ENCODE peak calls at places on chromosomes 1 and 21, in four cellular contexts. One of them, this sample, is unnamed.

GRCh38 chr21:38503588-38503987 is 5.3 kb upstream of the ERG start:
- DNase-seq in CD14-positive monocyte: no peak
- DNase-seq in CD4-positive, alpha-beta T cell: no peak
- DNase-seq in transverse colon: no peak
- DNase-seq in this sample: no peak

GRCh38 chr1:39128959-39129358 is 75.5 kb upstream of the MACF1 start:
- DNase-seq in CD4-positive, alpha-beta T cell: no peak
- DNase-seq in CD14-positive monocyte: no peak
- DNase-seq in transverse colon: peak
- DNase-seq in this sample: no peak

GRCh38 chr1:21937372-21938121 is 437 bp upstream of the HSPG2 start:
- DNase-seq in transverse colon: peak
- DNase-seq in CD14-positive monocyte: peak
- DNase-seq in CD4-positive, alpha-beta T cell: peak
- DNase-seq in this sample: peak

GRCh38 chr1:208233546-208233945 is 10.6 kb downstream of the PLXNA2 start:
- DNase-seq in CD4-positive, alpha-beta T cell: no peak
- DNase-seq in CD14-positive monocyte: no peak
- DNase-seq in transverse colon: peak
- DNase-seq in this sample: no peak

GRCh38 chr1:158819461-158820443 is 11.4 kb upstream of the MNDA start:
- DNase-seq in CD14-positive monocyte: no peak
- DNase-seq in CD4-positive, alpha-beta T cell: no peak
- DNase-seq in transverse colon: no peak
- DNase-seq in this sample: no peak

GRCh38 chr1:53576381-53576801 is 117.2 kb downstream of the DMRTB1 start:
- DNase-seq in transverse colon: no peak
- DNase-seq in CD14-positive monocyte: peak
- DNase-seq in CD4-positive, alpha-beta T cell: no peak
- DNase-seq in this sample: no peak

GRCh38 chr1:222620566-222620965 is 2.7 kb downstream of the MIA3 start:
- DNase-seq in transverse colon: no peak
- DNase-seq in CD14-positive monocyte: no peak
- DNase-seq in CD4-positive, alpha-beta T cell: no peak
- DNase-seq in this sample: no peak

GRCh38 chr1:181583598-181583997 is 100.3 kb downstream of the CACNA1E start:
- DNase-seq in CD14-positive monocyte: no peak
- DNase-seq in transverse colon: peak
- DNase-seq in CD4-positive, alpha-beta T cell: no peak
- DNase-seq in this sample: no peak

GRCh38 chr1:16018308-16018707 is 465 bp upstream of the HSPB7 start:
- DNase-seq in transverse colon: no peak
- DNase-seq in CD4-positive, alpha-beta T cell: no peak
- DNase-seq in CD14-positive monocyte: no peak
- DNase-seq in this sample: no peak

GRCh38 chr1:231684333-231685244 is 58.0 kb downstream of the DISC1 start:
- DNase-seq in CD14-positive monocyte: no peak
- DNase-seq in transverse colon: peak
- DNase-seq in CD4-positive, alpha-beta T cell: no peak
- DNase-seq in this sample: no peak

GRCh38 chr1:167332503-167332902 is 111.8 kb downstream of the POU2F1 start:
- DNase-seq in transverse colon: no peak
- DNase-seq in CD14-positive monocyte: no peak
- DNase-seq in CD4-positive, alpha-beta T cell: no peak
- DNase-seq in this sample: no peak

GRCh38 chr1:199124351-199124750 is 485.5 kb downstream of the PTPRC start:
- DNase-seq in CD4-positive, alpha-beta T cell: no peak
- DNase-seq in transverse colon: no peak
- DNase-seq in CD14-positive monocyte: no peak
- DNase-seq in this sample: no peak

GRCh38 chr1:31427322-31427721 is 14.3 kb downstream of the SERINC2 start:
- DNase-seq in CD4-positive, alpha-beta T cell: no peak
- DNase-seq in transverse colon: no peak
- DNase-seq in CD14-positive monocyte: no peak
- DNase-seq in this sample: no peak

GRCh38 chr1:233081686-233082085 is 131.3 kb downstream of the NTPCR start:
- DNase-seq in transverse colon: no peak
- DNase-seq in CD14-positive monocyte: no peak
- DNase-seq in CD4-positive, alpha-beta T cell: no peak
- DNase-seq in this sample: peak

DNA sequence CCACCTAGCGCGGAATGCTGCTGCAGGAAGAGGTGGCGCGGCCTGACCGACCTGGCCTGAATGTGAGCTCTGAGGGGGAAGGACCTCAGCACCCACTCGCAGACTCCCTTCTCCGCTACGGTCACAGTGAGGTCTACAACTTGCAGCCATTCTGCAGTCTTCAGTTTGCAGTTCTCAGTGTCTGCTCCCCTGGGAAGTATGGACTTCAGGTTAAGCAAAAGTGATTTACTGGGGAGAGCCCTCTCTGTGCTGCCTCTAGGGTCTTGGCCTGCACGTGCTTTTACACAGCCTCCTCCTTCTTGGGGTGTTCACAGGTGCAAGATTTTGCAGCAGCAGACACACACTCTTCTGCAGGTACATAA is 296.0 kb downstream of the OMA1 start:
- DNase-seq in CD14-positive monocyte: no peak
- DNase-seq in CD4-positive, alpha-beta T cell: no peak
- DNase-seq in transverse colon: no peak
- DNase-seq in this sample: no peak
- TF ChIP-seq CTCF in CD14-positive monocyte: no peak
- TF ChIP-seq CTCF in CD4-positive, alpha-beta T cell: no peak
- TF ChIP-seq CTCF in transverse colon: no peak
- TF ChIP-seq CTCF in this sample: no peak

DNA sequence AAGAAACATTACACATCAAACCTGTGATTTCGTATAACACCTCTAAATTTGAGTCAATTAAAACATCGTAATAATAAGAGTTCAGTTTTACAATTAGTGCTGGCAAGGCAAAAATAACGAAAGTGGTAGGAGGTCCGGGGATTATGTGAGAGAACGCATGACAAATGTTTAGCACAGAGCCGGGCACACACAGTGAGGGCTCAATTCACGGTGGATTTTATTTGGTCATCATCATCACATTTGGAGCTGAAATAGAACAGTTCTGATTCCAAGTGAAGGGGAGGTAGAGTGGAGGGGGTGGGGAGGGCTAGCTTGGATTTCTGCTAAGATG is 20.0 kb downstream of the H3-3A start:
- DNase-seq in CD4-positive, alpha-beta T cell: no peak
- DNase-seq in transverse colon: no peak
- DNase-seq in CD14-positive monocyte: no peak
- DNase-seq in this sample: no peak
- TF ChIP-seq CTCF in CD4-positive, alpha-beta T cell: no peak
- TF ChIP-seq CTCF in transverse colon: no peak
- TF ChIP-seq CTCF in CD14-positive monocyte: no peak
- TF ChIP-seq CTCF in this sample: no peak

DNA sequence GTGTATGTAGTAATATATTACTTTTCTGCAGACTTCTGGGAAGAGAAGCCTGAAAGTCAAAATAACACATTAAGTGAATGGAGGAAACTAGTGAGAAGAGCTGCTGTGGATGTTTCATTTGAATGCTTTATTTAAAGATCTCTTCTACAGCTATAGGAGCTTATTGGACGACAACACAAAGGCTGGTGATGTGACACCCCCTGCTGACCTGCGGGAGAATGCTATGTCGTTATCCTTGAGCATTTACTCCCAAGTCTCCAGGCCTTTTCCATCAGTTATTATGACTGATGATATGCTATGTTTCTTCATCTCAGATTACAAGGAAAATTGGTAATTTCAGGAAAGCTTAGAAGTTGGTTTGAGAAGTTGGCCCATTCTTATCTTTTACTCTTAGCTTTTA is 22.3 kb upstream of the PLA2G4A start:
- DNase-seq in transverse colon: no peak
- DNase-seq in CD14-positive monocyte: no peak
- DNase-seq in CD4-positive, alpha-beta T cell: no peak
- DNase-seq in this sample: peak
- TF ChIP-seq CTCF in transverse colon: no peak
- TF ChIP-seq CTCF in CD14-positive monocyte: no peak
- TF ChIP-seq CTCF in CD4-positive, alpha-beta T cell: no peak
- TF ChIP-seq CTCF in this sample: no peak

GRCh38 chr1:36557041-36558000 is 74.6 kb upstream of the CSF3R start:
- DNase-seq in transverse colon: no peak
- DNase-seq in CD14-positive monocyte: peak
- DNase-seq in CD4-positive, alpha-beta T cell: no peak
- DNase-seq in this sample: no peak
- TF ChIP-seq CTCF in transverse colon: no peak
- TF ChIP-seq CTCF in CD14-positive monocyte: no peak
- TF ChIP-seq CTCF in CD4-positive, alpha-beta T cell: no peak
- TF ChIP-seq CTCF in this sample: no peak

GRCh38 chr1:20075345-20075744 is 5.4 kb downstream of the PLA2G5 start:
- DNase-seq in transverse colon: no peak
- DNase-seq in CD4-positive, alpha-beta T cell: no peak
- DNase-seq in CD14-positive monocyte: no peak
- DNase-seq in this sample: no peak
- TF ChIP-seq CTCF in transverse colon: no peak
- TF ChIP-seq CTCF in CD4-positive, alpha-beta T cell: no peak
- TF ChIP-seq CTCF in CD14-positive monocyte: no peak
- TF ChIP-seq CTCF in this sample: no peak